ENCODE peak calls at places on chromosomes 16 and 17, in ten cellular contexts. V, A, R, U, H, N, X, D, Q and S are unnamed samples.

GRCh38 chr17:76633628-76634328 is 9.8 kb downstream of the ST6GALNAC1 start:
- DNase-seq in N (no peak), A (no peak), V (no peak), Q (no peak), H (no peak), X (no peak), D (no peak), U (no peak), R (no peak), S (no peak)

GRCh38 chr16:80121522-80121909 is 419.3 kb upstream of the DYNLRB2 start:
- DNase-seq in N (no peak), R (no peak), A (no peak), U (no peak), D (no peak), V (no peak), Q (no peak), H (no peak), X (no peak), S (no peak)

GRCh38 chr16:83878838-83879237 is 20.1 kb upstream of the MLYCD start:
- DNase-seq in Q (no peak), U (peak), R (peak), X (no peak), V (no peak), H (peak), D (peak), A (no peak), N (no peak), S (peak)

GRCh38 chr16:58487566-58488351 is 12.2 kb upstream of the NDRG4 start:
- DNase-seq in R (peak), H (peak), Q (peak), V (peak), X (peak), D (peak), U (peak), A (peak), N (peak), S (peak)

GRCh38 chr16:87453326-87453725 is 39.5 kb downstream of the ZCCHC14 start:
- DNase-seq in Q (no peak), H (no peak), N (no peak), X (no peak), A (no peak), U (no peak), R (no peak), V (no peak), D (no peak), S (no peak)

GRCh38 chr17:3935825-3936355 is 19.6 kb upstream of the P2RX1 start:
- DNase-seq in V (no peak), A (no peak), D (no peak), R (peak), Q (no peak), U (peak), N (no peak), X (no peak), H (no peak), S (peak)

GRCh38 chr16:27920391-27920891 is 143.1 kb downstream of the GSG1L start:
- DNase-seq in V (no peak), R (no peak), Q (no peak), U (no peak), H (peak), N (no peak), D (peak), A (no peak), X (no peak), S (no peak)

GRCh38 chr17:78338860-78339259 is 21.0 kb downstream of the SOCS3 start:
- DNase-seq in Q (peak), D (peak), R (no peak), A (no peak), N (no peak), U (no peak), H (no peak), X (peak), V (no peak), S (no peak)

GRCh38 chr16:2689968-2690830 is 7.9 kb downstream of the KCTD5 start:
- DNase-seq in N (no peak), Q (no peak), H (no peak), D (no peak), A (no peak), U (no peak), R (no peak), V (no peak), X (no peak), S (no peak)

GRCh38 chr16:51245306-51245705 is 94.2 kb upstream of the SALL1 start:
- DNase-seq in V (peak), A (no peak), H (no peak), U (no peak), N (no peak), X (no peak), D (no peak), Q (no peak), R (no peak), S (no peak)

GRCh38 chr16:51242281-51242994 is 91.4 kb upstream of the SALL1 start:
- DNase-seq in U (no peak), R (no peak), H (no peak), D (no peak), X (no peak), Q (no peak), V (no peak), N (no peak), A (no peak), S (no peak)

GRCh38 chr16:51243836-51244483 is 92.9 kb upstream of the SALL1 start:
- DNase-seq in D (peak), H (peak), N (no peak), U (peak), X (no peak), R (no peak), A (no peak), V (peak), Q (peak), S (peak)

GRCh38 chr16:51248217-51248616 is 97.1 kb upstream of the SALL1 start:
- DNase-seq in H (no peak), Q (no peak), U (no peak), N (no peak), X (no peak), A (no peak), V (no peak), R (no peak), D (no peak), S (no peak)
- TF ChIP-seq CTCF in H (no peak), Q (no peak), U (no peak), N (no peak), X (no peak), A (no peak), V (no peak), R (no peak), D (no peak), S (no peak)

GRCh38 chr16:62213763-62214162 is 177.5 kb upstream of the CDH8 start:
- DNase-seq in X (no peak), U (no peak), Q (no peak), R (no peak), D (no peak), H (peak), A (no peak), V (no peak), N (no peak), S (no peak)
- TF ChIP-seq CTCF in X (no peak), U (no peak), Q (no peak), R (no peak), D (no peak), H (no peak), A (no peak), V (no peak), N (peak), S (no peak)

GRCh38 chr17:56131431-56131830 is 21.8 kb upstream of the ANKFN1 start:
- DNase-seq in Q (no peak), A (no peak), H (no peak), R (no peak), N (no peak), X (no peak), U (peak), D (no peak), V (no peak), S (no peak)

GRCh38 chr17:56141046-56141839 is 12.0 kb upstream of the ANKFN1 start:
- DNase-seq in U (peak), D (no peak), H (no peak), N (no peak), A (no peak), X (no peak), Q (no peak), R (peak), V (no peak), S (peak)

GRCh38 chr17:56136316-56136715 is 17.0 kb upstream of the ANKFN1 start:
- DNase-seq in X (no peak), Q (no peak), D (no peak), N (no peak), A (no peak), U (no peak), H (no peak), R (no peak), V (no peak), S (no peak)
- TF ChIP-seq CTCF in X (no peak), Q (no peak), D (no peak), N (no peak), A (no peak), U (no peak), H (no peak), R (no peak), V (no peak), S (no peak)

DNA sequence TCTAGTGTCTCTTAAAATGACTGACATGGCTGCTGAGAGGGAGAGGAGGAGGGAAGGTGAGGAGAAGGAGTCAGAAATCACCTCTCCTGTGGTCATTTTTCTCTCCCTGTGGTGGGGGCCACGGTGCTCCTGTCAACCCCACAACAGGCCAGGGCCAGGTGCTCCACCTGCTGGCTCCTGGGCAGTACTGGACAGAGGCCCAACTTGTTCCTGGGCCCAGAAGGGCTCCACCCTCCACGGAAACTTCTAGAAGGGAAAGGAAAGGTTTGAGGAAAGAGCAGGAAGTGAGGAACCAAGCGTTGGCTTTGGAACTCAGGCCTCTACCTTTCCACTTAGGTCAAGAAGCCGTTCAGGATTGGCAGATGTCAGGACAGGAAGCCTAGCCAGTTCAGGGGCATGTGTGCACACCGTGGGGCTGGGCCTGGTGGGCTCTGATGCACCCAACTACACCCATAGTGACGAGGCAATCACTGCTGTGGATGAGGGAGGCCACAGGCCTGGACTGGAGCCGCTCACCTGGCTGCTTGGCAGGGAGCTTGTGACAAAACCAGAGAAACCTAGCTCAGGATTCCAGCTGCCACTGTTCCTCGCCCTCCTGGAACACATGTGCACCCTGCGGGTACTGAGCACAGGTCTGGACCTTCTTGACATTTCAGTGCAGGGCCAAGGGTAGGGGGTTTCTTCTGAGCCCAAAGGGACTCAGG is 36.1 kb downstream of the WNT3 start:
- DNase-seq in Q (peak), A (no peak), R (no peak), N (no peak), U (no peak), D (peak), X (peak), H (peak), V (no peak), S (peak)
- TF ChIP-seq CTCF in Q (peak), A (no peak), R (peak), N (peak), U (peak), D (peak), X (peak), H (peak), V (no peak), S (peak)

GRCh38 chr16:64047207-64047606 is 1074.7 kb downstream of the CDH11 start:
- DNase-seq in R (no peak), D (no peak), N (no peak), A (no peak), Q (no peak), V (no peak), X (no peak), U (no peak), H (no peak), S (no peak)

GRCh38 chr16:64047878-64048277 is 1074.0 kb downstream of the CDH11 start:
- DNase-seq in D (no peak), V (no peak), X (no peak), R (no peak), U (no peak), N (no peak), Q (no peak), H (no peak), A (no peak), S (no peak)

GRCh38 chr16:64051826-64052225 is 1070.0 kb downstream of the CDH11 start:
- DNase-seq in Q (no peak), A (no peak), X (no peak), R (peak), H (no peak), V (no peak), N (no peak), U (peak), D (no peak), S (peak)
- TF ChIP-seq CTCF in Q (no peak), A (no peak), X (no peak), R (peak), H (no peak), V (no peak), N (no peak), U (peak), D (no peak), S (peak)

GRCh38 chr17:14776791-14777190 is 475.9 kb downstream of the HS3ST3B1 start:
- DNase-seq in N (no peak), V (no peak), A (no peak), U (no peak), R (no peak), Q (no peak), X (no peak), H (no peak), D (no peak), S (no peak)
- TF ChIP-seq CTCF in N (no peak), V (no peak), A (no peak), U (no peak), R (no peak), Q (no peak), X (no peak), H (no peak), D (no peak), S (no peak)

DNA sequence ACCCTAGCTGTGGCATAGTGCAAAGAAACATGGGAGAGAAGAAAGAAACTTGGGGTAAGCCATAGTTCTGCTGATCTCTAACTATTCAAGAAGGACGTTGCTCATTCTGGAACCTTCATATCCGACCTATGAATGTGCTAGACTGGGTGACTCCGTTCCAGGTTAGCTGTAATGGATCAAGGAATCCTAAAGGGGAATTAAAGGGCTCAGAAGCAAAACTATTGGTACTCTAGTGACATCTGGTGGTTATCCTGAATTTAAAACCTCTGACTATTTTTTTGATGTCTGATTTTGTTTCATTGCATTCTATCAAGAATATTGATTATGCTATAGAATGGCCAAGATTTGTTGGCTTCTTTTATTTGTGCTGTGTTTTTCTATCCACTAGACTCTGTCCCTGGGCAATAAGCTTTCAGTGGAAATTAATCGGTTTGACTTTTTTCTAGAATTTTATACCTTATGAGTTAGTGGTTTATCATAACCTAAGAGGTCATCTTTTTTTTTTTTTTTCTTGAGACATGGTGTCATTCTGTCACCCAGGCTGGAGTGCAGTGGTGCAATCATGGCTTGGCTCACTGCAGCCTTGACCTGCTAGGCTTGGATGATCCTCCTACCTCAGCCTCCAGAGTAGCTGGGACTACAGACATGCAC is 19.5 kb downstream of the PCTP start:
- DNase-seq in H (peak), X (no peak), Q (no peak), V (no peak), N (no peak), D (no peak), U (peak), A (no peak), R (peak), S (peak)
- TF ChIP-seq CTCF in H (peak), X (peak), Q (peak), V (peak), N (peak), D (peak), U (peak), A (peak), R (peak), S (peak)

GRCh38 chr17:5838661-5839300 is 231.4 kb upstream of the WSCD1 start:
- DNase-seq in R (no peak), X (no peak), Q (no peak), A (no peak), U (no peak), D (no peak), N (no peak), V (no peak), H (no peak), S (no peak)
- TF ChIP-seq CTCF in R (no peak), X (no peak), Q (no peak), A (no peak), U (no peak), D (no peak), N (no peak), V (no peak), H (no peak), S (no peak)

GRCh38 chr16:30543067-30543466 is 8.4 kb upstream of the ZNF747 start:
- DNase-seq in N (no peak), V (no peak), R (no peak), X (no peak), A (no peak), Q (no peak), H (no peak), U (no peak), D (no peak), S (no peak)
- TF ChIP-seq CTCF in N (no peak), V (no peak), R (no peak), X (no peak), A (no peak), Q (no peak), H (no peak), U (no peak), D (no peak), S (no peak)